ENCODE peak calls at places on chromosomes 4 and X, in five cellular contexts. N, H, Q, M and U are unnamed samples.
A peak's percentile ranks its signal among the peaks of the same experiment; 100 is the strongest.

GRCh38 chr4:173370130-173370476 is 651 bp upstream of the SAP30 start:
- DNase-seq in Q (peak; percentile 88), M (peak; percentile 97), H (no peak), N (no peak), U (no peak)

GRCh38 chr4:71538528-71538927 is 199.7 kb downstream of the SLC4A4 start:
- DNase-seq in Q (no peak), H (no peak), N (no peak), M (no peak), U (no peak)

GRCh38 chr4:161936625-161937133 is 227.1 kb downstream of the FSTL5 start:
- DNase-seq in N (no peak), Q (no peak), M (no peak), H (peak; percentile 86), U (no peak)

GRCh38 chr4:29405151-29405550 is 1315.0 kb upstream of the PCDH7 start:
- DNase-seq in Q (no peak), M (no peak), H (no peak), N (no peak), U (no peak)

GRCh38 chr4:148367756-148368155 is 74.5 kb downstream of the NR3C2 start:
- DNase-seq in H (no peak), Q (no peak), N (no peak), M (no peak), U (no peak)

GRCh38 chr4:103853627-103854026 is 133.8 kb upstream of the TACR3 start:
- DNase-seq in N (no peak), M (no peak), H (no peak), Q (no peak), U (no peak)

GRCh38 chrX:75784689-75785491 is at the start of gene MAGEE2:
- DNase-seq in Q (no peak), H (no peak), M (no peak), N (no peak), U (peak; percentile 0)

GRCh38 chr4:152536545-152537182 is 772 bp upstream of the FBXW7 start:
- DNase-seq in N (no peak), Q (no peak), M (no peak), H (peak; percentile 7), U (no peak)

GRCh38 chrX:16946971-16947562 is 609 bp downstream of the REPS2 start:
- DNase-seq in Q (no peak), M (no peak), H (no peak), N (peak; percentile 4), U (peak; percentile 51)

GRCh38 chrX:16950423-16950822 is 4.0 kb downstream of the REPS2 start:
- DNase-seq in Q (no peak), N (no peak), M (no peak), H (no peak), U (no peak)

DNA sequence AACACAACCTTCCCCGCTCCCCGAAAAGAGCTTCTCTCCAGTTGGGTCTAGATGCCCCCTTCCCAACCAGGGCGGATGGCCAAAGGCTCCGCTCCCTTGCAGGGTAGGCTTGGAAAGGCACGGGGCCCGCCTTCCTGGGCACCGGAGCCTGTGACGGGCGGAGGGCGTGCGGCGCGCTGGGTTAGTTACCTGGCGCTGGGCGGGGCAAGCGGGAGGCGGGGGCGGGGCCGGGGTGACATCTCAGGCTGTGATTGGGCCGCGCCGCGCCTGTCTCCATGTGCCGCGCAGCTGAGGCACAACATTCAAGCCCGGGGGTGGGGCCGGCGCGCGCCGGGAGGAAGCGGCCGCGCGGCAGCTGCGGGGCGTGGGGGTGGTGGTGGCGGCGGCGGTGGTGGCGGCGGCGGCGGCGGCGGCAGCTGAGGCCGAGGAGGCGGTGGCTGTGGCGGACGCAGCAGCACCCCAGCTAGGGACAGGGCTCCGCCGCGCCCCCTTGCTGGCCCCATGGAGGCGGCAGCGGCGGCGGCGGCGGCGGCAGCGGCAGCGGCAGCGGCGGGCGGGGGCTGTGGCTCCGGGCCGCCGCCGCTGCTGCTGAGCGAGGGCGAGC is at the start of gene REPS2:
- DNase-seq in N (peak; percentile 88), M (no peak), Q (peak; percentile 86), H (peak; percentile 48), U (peak; percentile 90)
- TF ChIP-seq POLR2A in N (peak; percentile 43), M (no peak), Q (no peak), H (no peak), U (no peak)

DNA sequence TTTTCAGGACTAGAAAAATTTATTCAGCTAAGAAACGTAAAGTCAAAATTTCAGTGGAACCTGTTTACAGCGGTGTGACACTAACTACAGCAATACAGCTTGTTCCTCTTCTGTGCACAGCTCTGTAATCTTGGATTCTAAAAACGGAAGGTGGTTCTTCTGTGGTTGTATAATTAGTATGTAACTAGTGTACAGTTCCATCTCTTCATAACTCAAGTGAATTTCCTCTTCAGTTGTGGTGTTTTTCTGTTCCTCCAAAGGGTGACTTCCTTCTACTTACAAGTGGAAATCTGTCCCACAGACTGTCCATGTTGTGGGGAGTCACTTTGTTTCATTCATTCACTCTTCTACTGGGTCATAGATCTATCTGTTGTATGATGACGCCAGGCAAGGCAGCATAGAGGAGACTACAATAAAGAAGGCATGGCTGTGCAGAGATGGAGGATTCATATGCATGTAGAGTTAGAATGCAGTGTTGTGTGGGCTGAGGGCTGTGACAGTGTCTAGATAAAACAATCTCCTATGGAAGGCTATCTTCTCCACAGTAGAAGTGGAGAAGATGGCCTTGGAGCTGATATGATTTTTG is 5.4 kb downstream of the DAPP1 start:
- DNase-seq in Q (no peak), M (no peak), N (no peak), H (no peak), U (no peak)
- H3K4me1 ChIP-seq in Q (peaks cover 12% of the 10 kb centered on the region), M (no peaks in the 10 kb centered on the region), N (no peaks in the 10 kb centered on the region), H (no peaks in the 10 kb centered on the region), U (no peaks in the 10 kb centered on the region)

GRCh38 chr4:10457255-10457801 is at the start of gene ZNF518B:
- DNase-seq in M (no peak), H (peak; percentile 29), N (peak; percentile 31), Q (peak; percentile 70), U (peak; percentile 96)
- TF ChIP-seq POLR2AphosphoS5 in M (no peak), H (peak; percentile 65), N (no peak), Q (no peak), U (no peak)

GRCh38 chrX:63754860-63755579 is 30.0 kb downstream of the ARHGEF9 start:
- DNase-seq in M (peak; percentile 96), Q (peak; percentile 93), H (peak; percentile 76), N (peak; percentile 90), U (peak; percentile 92)
- TF ChIP-seq POLR2A in M (no peak), Q (peak; percentile 45), H (peak; percentile 45), N (peak; percentile 78), U (no peak)

GRCh38 chr4:146275370-146275769 is 61.0 kb downstream of the REELD1 start:
- DNase-seq in M (no peak), N (no peak), H (no peak), Q (no peak), U (no peak)
- H3K4me1 ChIP-seq in M (peaks cover 8% of the 10 kb centered on the region), N (no peaks in the 10 kb centered on the region), H (no peaks in the 10 kb centered on the region), Q (no peaks in the 10 kb centered on the region), U (peaks cover 5% of the 10 kb centered on the region)

DNA sequence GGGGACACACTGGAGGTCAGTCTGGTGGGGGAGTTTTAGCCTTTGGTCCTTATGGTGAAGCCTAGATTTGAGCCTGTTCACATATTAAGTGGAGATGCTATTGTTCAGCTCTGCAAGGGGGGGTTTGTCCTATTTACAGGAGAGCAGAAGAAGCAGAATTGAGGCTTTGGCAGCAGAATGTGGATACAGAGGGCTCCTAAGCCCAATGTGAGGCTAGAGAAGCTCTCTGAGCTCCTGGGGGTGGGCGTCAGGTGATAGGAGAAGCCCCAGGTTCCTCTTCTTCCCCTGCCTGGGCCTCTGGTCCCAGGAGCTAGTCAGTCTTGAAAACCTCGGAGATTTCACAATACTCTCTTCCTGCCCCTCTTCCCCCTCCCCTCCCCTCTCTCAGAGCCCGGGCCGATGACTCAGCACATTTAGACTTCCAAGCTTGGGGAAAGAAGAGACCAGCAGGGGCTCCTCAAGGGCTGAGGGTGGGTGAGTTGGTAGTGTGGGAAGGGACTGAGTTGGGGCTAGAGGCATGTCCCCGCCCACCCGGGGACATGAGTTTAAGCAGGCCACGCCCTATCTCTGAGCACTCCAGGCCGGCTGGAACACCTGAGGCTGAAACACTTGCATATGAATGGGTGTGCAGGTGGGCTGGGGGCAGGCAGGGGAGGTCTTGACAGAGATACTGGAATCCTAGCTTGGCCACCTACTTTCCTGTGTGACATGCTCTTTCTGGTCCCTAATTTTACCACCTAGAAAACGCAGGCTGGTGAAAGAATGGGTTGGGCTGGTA is 3.4 kb downstream of the TFE3 start:
- DNase-seq in M (peak; percentile 96), Q (peak; percentile 82), N (peak; percentile 59), H (peak; percentile 75), U (no peak)
- TF ChIP-seq POLR2AphosphoS5 in M (peak; percentile 75), Q (no peak), N (peak; percentile 68), H (no peak), U (no peak)